ENCODE peak calls at places on chromosome 22, in six cellular contexts. P is pancreas, V is gastrocnemius medialis, D is left ventricle myocardium inferior, B is tibial nerve, S is heart left ventricle. Y is an unnamed sample. For H3K4me1 and H3K27me3, the result is how much of the 10 kb centered on the place peaks cover.

GRCh38 chr22:48897959-48898358 is 929.7 kb downstream of the BRD1 start:
- DNase-seq in S (no peak), D (no peak), V (no peak), P (no peak), B (no peak), Y (peak)

GRCh38 chr22:22710719-22711531 is 66.5 kb downstream of the GGTLC2 start:
- DNase-seq in P (peak), S (peak), D (peak), B (peak), V (peak), Y (peak)

GRCh38 chr22:35608088-35608487 is 9.0 kb downstream of the MB start:
- DNase-seq in B (no peak), D (no peak), V (peak), S (no peak), P (no peak), Y (no peak)

GRCh38 chr22:50184004-50184461 is 1.7 kb upstream of the TRABD start:
- DNase-seq in B (peak), V (no peak), S (peak), P (peak), D (peak), Y (peak)

GRCh38 chr22:41902932-41903421 is 11.9 kb downstream of the SHISA8 start:
- DNase-seq in D (peak), S (peak), V (peak), P (no peak), B (no peak), Y (no peak)

GRCh38 chr22:46006379-46007002 is 29.5 kb upstream of the WNT7B start:
- DNase-seq in V (peak), P (peak), B (peak), D (peak), S (peak), Y (peak)

GRCh38 chr22:28442264-28442950 is 237.2 kb downstream of the TTC28 start:
- DNase-seq in V (peak), B (peak), D (peak), S (peak), P (peak), Y (peak)

GRCh38 chr22:32811788-32812187 is 10.3 kb downstream of the TIMP3 start:
- DNase-seq in P (no peak), D (no peak), V (no peak), S (no peak), B (no peak), Y (no peak)

GRCh38 chr22:48192920-48193319 is 1430.5 kb downstream of the TBC1D22A start:
- DNase-seq in D (no peak), P (no peak), V (no peak), B (no peak), S (no peak), Y (no peak)

GRCh38 chr22:49727881-49728563 is 99.7 kb downstream of the BRD1 start:
- DNase-seq in S (no peak), B (no peak), D (no peak), V (no peak), P (no peak), Y (no peak)

GRCh38 chr22:49968313-49968830 is 7.8 kb downstream of the PIM3 start:
- DNase-seq in P (peak), S (peak), B (no peak), V (no peak), D (peak), Y (peak)

GRCh38 chr22:47171441-47172221 is 409.2 kb downstream of the TBC1D22A start:
- DNase-seq in B (no peak), P (peak), D (no peak), S (peak), V (no peak), Y (no peak)

GRCh38 chr22:29326481-29326880 is 11.0 kb upstream of the RASL10A start:
- DNase-seq in B (no peak), S (no peak), D (no peak), P (no peak), V (no peak), Y (no peak)

GRCh38 chr22:46320716-46321386 is 14.7 kb upstream of the TRMU start:
- DNase-seq in V (no peak), B (no peak), D (no peak), P (no peak), S (peak), Y (no peak)

GRCh38 chr22:30127749-30128166 is 47.5 kb downstream of the HORMAD2 start:
- DNase-seq in V (no peak), S (no peak), D (no peak), B (no peak), P (no peak), Y (no peak)

GRCh38 chr22:50085211-50085999 is at the start of gene MLC1:
- DNase-seq in V (no peak), B (no peak), S (no peak), P (no peak), D (no peak), Y (no peak)

GRCh38 chr22:49702068-49702397 is 125.6 kb downstream of the BRD1 start:
- DNase-seq in B (no peak), S (no peak), P (no peak), V (no peak), D (no peak), Y (no peak)

GRCh38 chr22:36344106-36344827 is 43.5 kb downstream of the MYH9 start:
- DNase-seq in B (no peak), D (no peak), P (no peak), V (no peak), S (no peak), Y (no peak)

GRCh38 chr22:49664371-49664881 is 163.2 kb downstream of the BRD1 start:
- DNase-seq in D (no peak), B (no peak), V (no peak), S (peak), P (no peak), Y (no peak)

GRCh38 chr22:36079041-36079440 is 50.4 kb upstream of the RBFOX2 start:
- DNase-seq in P (no peak), B (no peak), S (no peak), D (no peak), V (no peak), Y (no peak)

DNA sequence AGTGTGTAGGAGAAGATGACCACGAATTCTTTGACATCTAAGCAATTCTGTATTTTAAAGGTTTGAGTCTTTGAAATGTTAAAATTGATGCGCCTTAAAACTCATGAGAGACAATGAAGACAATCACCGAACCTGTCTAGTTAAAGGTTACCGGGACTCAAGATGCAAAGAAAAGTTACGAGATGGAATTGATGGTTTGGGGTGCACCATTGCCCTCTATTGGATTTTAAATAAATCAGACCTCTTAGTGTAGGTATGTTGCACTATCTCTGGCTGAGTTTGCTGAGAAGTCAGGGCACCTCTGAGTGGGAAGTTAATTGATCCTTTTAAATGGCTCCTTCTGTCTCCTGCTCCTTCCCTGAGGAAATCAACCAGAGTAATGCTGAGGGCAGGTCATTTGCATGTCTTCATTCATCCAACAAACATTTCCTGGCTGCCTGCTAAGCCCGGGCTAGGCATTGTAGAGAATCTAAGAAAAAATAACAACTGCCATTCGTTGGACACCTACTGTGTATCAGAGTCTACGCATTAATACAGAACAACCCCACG is 19.4 kb upstream of the TMA7B start:
- DNase-seq in S (no peak), P (no peak), V (no peak), D (no peak), B (no peak), Y (no peak)
- TF ChIP-seq CTCF in S (no peak), P (no peak), V (no peak), D (no peak), B (no peak), Y (no peak)

GRCh38 chr22:20296598-20296997 is 23.3 kb downstream of the DGCR6L start:
- DNase-seq in B (no peak), P (no peak), S (no peak), V (no peak), D (no peak), Y (no peak)
- H3K4me1 ChIP-seq in B (under half), P (under half), S (under half), V (under half), D (under half), Y (under half)

GRCh38 chr22:17675584-17675983 is 37.0 kb downstream of the BCL2L13 start:
- DNase-seq in P (no peak), S (no peak), D (no peak), V (no peak), B (no peak), Y (no peak)

GRCh38 chr22:17674152-17674551 is 35.6 kb downstream of the BCL2L13 start:
- DNase-seq in B (no peak), P (no peak), S (no peak), D (no peak), V (no peak), Y (no peak)

GRCh38 chr22:17672417-17672991 is 33.9 kb downstream of the BCL2L13 start:
- DNase-seq in S (no peak), B (no peak), V (no peak), D (no peak), P (no peak), Y (no peak)
- H3K27me3 ChIP-seq in S (under half), B (under half), V (under half), D (under half), P (under half), Y (under half)

DNA sequence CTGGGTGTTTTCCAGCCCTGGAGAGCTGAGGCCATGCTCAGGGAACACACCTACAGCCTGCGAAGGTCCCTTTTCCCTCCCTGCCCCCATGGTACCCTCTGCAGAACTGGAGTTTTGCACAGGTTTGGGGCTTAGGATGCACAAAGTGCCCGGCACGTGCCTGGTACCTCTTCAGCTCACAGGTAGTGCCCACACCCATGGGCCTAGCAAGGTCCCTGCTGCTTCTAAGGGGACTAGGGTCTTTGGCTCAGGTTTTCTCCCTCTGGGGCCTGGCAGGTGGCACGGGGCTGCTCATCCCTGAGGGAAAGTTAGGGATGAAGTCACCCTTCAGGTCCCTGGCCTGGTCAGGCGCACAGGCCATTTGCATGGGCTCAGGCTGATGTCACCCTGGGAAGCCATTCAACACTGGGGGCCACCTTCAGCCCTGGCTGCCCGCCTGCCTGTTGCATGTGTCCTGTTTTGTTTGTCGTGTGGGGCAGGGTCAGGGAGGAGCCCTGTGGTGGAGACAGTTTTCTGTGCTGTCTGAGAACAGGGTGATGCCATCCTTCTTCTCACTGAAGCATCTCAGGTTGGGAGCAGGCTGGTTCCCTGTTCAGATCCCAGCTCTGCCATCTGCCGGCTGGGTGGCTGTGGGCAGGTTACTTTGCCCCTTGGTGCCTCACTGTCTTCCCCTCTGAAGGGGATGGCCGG is 68.3 kb upstream of the CRYBB3 start:
- DNase-seq in V (no peak), P (no peak), S (no peak), D (no peak), B (no peak), Y (peak)
- TF ChIP-seq CTCF in V (no peak), P (no peak), S (no peak), D (no peak), B (no peak), Y (no peak)

DNA sequence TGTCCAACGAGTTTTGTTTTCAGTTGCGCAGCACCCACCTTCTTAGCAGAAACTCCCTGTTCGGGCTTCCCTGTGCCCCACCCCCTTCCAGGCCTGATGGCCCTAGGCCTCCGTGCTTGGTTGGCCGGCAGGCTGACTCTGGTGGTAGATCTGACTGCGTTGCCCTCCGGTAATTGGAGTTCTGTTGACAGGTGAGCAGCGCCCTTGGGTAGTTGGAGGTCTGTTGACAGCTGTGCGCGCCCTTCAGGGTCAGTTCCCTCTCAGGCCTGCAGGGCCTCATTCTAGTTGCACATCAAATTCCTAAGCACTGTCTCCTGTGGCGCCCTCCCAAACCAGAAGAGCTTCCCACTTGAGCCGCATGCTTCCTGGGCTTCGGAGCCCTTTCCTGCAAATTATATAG is 776 bp downstream of the DGCR6 start:
- DNase-seq in S (no peak), B (no peak), V (no peak), P (no peak), D (no peak), Y (no peak)
- H3K4me1 ChIP-seq in S (under half), B (under half), V (under half), P (under half), D (under half), Y (under half)

GRCh38 chr22:20615533-20616450 is 108.4 kb downstream of the MED15 start:
- DNase-seq in B (no peak), V (no peak), S (no peak), P (no peak), D (no peak), Y (no peak)
- H3K27me3 ChIP-seq in B (under half), V (under half), S (under half), P (under half), D (under half), Y (under half)

DNA sequence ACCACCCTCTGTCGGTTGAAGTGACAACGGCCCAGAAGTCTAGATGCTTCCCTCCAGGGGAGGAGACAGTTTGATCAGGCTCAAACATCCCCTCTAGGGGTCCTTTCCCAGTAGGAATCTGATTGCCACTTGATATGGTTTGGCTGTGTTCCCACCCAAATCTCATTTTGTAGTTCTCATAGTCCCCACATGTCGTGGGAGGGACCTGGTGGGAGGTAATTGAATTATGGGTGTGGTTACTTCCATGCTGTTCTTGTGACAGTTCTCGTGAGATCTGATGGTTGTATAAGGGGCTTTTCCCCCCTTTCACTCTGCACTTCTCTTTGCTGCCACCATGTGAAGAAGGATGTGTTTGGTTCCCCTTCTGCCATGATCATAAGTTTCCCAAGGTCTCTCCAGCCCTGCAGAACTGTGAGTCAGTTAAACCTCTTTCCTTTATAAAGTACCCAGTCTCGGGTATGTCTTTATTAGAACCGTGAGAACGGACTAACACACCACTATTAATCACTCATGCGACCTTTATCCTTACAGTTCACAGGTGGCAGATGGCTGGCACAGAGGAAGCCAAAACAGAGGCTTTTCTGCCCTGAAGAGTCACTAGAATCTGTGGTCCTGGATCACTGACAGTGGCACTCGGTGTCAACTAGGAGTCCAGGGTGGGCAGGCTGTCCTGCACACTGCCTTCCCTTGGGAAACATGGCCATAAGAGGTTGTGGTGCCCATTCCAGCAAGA is 21.6 kb downstream of the ASPHD2 start:
- DNase-seq in S (no peak), D (no peak), B (no peak), V (no peak), P (no peak), Y (no peak)
- TF ChIP-seq CTCF in S (no peak), D (no peak), B (no peak), V (no peak), P (no peak), Y (no peak)

DNA sequence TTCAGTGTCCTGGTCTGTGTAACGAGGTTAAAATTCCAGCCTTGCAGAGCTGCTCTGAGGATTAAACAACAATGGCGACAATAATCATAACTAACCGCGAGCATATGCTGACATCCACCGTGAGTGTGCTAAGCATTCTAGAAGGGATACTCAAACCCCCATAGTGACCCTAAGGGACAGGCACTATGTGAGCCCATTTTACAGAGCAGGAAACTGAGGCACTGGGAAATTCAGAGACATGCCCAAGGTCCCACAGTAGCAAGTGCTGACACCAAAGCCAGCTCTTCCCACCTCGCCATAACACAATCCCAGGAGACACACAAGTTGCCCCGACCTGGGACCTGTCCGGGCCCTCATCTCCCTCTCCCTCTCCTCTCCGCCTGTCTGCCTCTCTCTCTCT is 14.6 kb upstream of the MFNG start:
- DNase-seq in V (no peak), S (no peak), B (no peak), P (no peak), D (no peak), Y (no peak)
- H3K4me1 ChIP-seq in V (under half), S (half or more), B (under half), P (half or more), D (half or more), Y (under half)

DNA sequence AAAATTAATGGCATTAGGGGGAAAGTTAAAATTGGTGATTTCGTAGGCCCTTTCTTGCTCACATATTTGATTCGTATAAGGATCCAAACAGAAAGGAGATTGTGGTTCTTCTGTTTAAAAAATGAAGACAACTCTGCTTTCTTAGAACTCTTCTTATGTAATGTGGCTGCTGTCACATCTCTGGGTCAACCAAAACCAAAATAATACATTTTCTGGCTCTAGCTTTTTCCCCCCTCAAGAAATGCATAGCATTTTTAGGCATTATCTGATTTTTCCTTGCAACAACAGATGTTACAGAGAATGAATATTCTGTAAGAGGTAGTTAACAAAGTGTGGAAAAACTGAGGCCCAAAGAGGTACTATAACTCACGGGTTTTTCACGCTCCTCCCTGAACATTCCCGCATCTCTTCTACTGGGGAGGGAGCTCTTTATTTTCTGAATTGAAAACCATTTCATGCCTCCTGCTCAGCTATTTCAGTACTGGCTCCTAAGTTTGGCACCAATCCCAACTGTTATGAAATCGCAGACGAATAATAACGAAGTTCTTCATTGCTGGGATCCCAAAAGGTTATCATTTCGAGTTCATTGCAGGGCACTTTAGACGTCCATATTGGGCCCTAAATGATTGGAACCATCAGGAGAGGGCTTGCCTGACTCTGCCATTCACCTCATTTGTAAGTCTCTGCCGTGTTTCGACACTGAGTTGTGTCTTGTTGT is 17.1 kb downstream of the GRAP2 start:
- DNase-seq in P (no peak), V (no peak), S (no peak), B (peak), D (no peak), Y (no peak)
- H3K27me3 ChIP-seq in P (under half), V (under half), S (under half), B (under half), D (half or more), Y (under half)